ENCODE peak calls at places on chromosomes 2 and 18, in eight cellular contexts. O, R, J, N, D, G, K and T are unnamed samples.

GRCh38 chr18:32308493-32309120 is 118.8 kb downstream of the MEP1B start:
- DNase-seq in O (peak), R (no peak), J (no peak), N (no peak), D (no peak), G (peak), K (no peak), T (no peak)

GRCh38 chr18:21295101-21295500 is 53.1 kb downstream of the GREB1L start:
- DNase-seq in O (no peak), R (no peak), J (no peak), N (no peak), D (no peak), G (no peak), K (no peak), T (no peak)

GRCh38 chr2:223050900-223051299 is 1.1 kb upstream of the KCNE4 start:
- DNase-seq in O (no peak), R (no peak), J (no peak), N (no peak), D (no peak), G (no peak), K (no peak), T (no peak)

GRCh38 chr2:145157626-145158025 is 637.7 kb upstream of the ZEB2 start:
- DNase-seq in O (no peak), R (no peak), J (no peak), N (no peak), D (no peak), G (no peak), K (no peak), T (no peak)

GRCh38 chr2:117057021-117057420 is 757.5 kb upstream of the DDX18 start:
- DNase-seq in O (no peak), R (no peak), J (no peak), N (no peak), D (no peak), G (no peak), K (no peak), T (no peak)

GRCh38 chr2:70923378-70924015 is 12.2 kb upstream of the ATP6V1B1 start:
- DNase-seq in O (peak), R (peak), J (no peak), N (peak), D (peak), G (no peak), K (no peak), T (no peak)

GRCh38 chr18:61898576-61899205 is 5.9 kb upstream of the RNF152 start:
- DNase-seq in O (peak), R (no peak), J (no peak), N (no peak), D (no peak), G (no peak), K (peak), T (no peak)

GRCh38 chr2:134124047-134124753 is 129.7 kb upstream of the MGAT5 start:
- DNase-seq in O (no peak), R (no peak), J (no peak), N (peak), D (no peak), G (no peak), K (peak), T (no peak)

GRCh38 chr2:77108915-77109314 is 413.3 kb downstream of the LRRTM4 start:
- DNase-seq in O (no peak), R (no peak), J (no peak), N (no peak), D (no peak), G (no peak), K (no peak), T (no peak)

GRCh38 chr2:172927381-172928357 is 148.0 kb upstream of the MAP3K20 start:
- DNase-seq in O (no peak), R (no peak), J (no peak), N (no peak), D (no peak), G (no peak), K (no peak), T (no peak)

GRCh38 chr2:70301344-70302194 is at the start of gene FAM136A:
- DNase-seq in O (peak), R (peak), J (peak), N (peak), D (peak), G (peak), K (peak), T (no peak)

GRCh38 chr2:128734521-128735295 is 416.0 kb upstream of the HS6ST1 start:
- DNase-seq in O (no peak), R (no peak), J (peak), N (peak), D (peak), G (no peak), K (no peak), T (no peak)

GRCh38 chr2:143686585-143687164 is 557.5 kb downstream of the ARHGAP15 start:
- DNase-seq in O (peak), R (peak), J (no peak), N (no peak), D (peak), G (peak), K (peak), T (peak)

GRCh38 chr2:235500761-235501662 is 7.2 kb downstream of the AGAP1 start:
- DNase-seq in O (peak), R (peak), J (no peak), N (no peak), D (no peak), G (no peak), K (no peak), T (no peak)

GRCh38 chr2:172399765-172400164 is 27.6 kb upstream of the ITGA6 start:
- DNase-seq in O (no peak), R (no peak), J (no peak), N (no peak), D (no peak), G (no peak), K (peak), T (no peak)

GRCh38 chr2:228654707-228655106 is 473.2 kb upstream of the SPHKAP start:
- DNase-seq in O (no peak), R (no peak), J (no peak), N (no peak), D (no peak), G (no peak), K (no peak), T (no peak)

DNA sequence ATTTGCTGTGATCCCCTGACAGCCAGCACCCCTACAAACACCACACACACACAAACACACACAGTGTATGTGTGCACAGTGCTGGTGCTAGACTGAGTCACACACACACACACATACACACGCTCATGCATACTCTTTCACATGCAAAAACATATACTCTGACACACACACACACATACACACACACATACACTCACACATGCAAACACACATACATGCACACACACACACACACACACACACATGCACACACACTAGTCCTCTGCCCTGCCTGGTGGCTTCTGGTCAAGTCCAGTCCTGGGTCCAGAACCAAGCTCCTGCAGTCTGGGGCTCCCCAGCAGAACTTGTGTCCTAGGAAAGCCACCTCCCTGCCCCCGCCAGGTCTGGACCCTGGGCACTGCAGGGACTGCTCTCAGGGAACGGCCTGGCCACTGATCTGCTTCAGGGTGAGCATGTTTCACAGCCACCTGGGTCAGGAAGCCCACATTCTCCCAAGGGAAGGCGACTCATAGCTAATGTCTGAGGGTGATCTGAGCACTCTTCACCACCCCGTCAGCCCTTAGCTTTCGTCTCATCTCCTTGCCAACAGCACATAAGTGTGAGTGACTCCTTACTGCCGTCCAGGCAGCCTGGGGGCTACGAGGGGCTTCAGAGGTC is 88.2 kb downstream of the MCFD2 start:
- DNase-seq in O (no peak), R (no peak), J (no peak), N (no peak), D (no peak), G (no peak), K (no peak), T (no peak)
- TF ChIP-seq REST in O (no peak), R (no peak), J (no peak), N (no peak), D (no peak), G (no peak), K (no peak), T (no peak)

GRCh38 chr18:55549474-55550104 is 38.4 kb downstream of the TCF4 start:
- DNase-seq in O (no peak), R (peak), J (no peak), N (no peak), D (no peak), G (no peak), K (no peak), T (no peak)

GRCh38 chr18:55547705-55548056 is 40.3 kb downstream of the TCF4 start:
- DNase-seq in O (no peak), R (no peak), J (no peak), N (no peak), D (no peak), G (no peak), K (no peak), T (no peak)

GRCh38 chr18:55543130-55543704 is 44.8 kb downstream of the TCF4 start:
- DNase-seq in O (no peak), R (peak), J (no peak), N (peak), D (no peak), G (no peak), K (no peak), T (no peak)

GRCh38 chr18:55544028-55544427 is 44.0 kb downstream of the TCF4 start:
- DNase-seq in O (no peak), R (no peak), J (no peak), N (peak), D (no peak), G (no peak), K (no peak), T (no peak)

DNA sequence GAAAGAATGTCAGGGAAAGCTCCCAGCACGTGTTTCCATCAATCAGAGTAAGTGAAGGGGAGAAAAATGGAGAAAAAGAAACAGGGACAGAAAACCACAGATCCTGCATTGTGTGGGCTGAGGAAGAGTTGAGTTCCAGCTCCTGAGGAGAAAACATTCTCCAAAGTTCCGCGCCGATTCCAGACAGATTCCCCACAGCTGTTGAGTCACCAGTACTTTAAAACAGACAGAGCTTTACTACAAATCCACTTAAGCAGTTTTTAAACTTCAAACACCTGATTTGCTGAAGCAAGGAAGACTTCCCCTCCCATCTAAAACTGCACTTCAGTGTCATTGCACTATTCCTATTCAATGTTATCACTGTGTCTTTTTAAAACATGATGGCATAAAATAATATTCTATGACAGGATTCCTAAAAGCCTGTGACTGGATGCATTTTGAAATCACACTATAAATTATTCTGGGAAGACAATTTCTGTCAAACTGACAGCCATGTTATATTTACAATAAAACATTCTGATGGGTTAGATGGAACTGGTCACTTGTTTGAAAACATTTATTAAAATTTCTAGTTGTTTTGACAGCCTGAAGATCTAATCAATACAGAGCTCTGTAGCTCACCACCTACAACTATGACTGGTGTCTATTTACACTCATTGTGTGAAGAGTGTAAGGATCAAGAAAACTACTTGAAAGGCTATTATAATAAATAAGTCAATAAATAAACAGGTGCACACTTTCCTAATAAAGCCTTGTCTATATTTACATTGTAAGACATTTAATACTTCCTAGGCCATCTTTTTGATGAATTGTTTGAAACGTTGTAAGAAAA is 40.9 kb downstream of the TCF4 start:
- DNase-seq in O (no peak), R (no peak), J (no peak), N (no peak), D (no peak), G (no peak), K (no peak), T (no peak)
- H3K4me3 ChIP-seq in O (no peak), R (no peak), J (no peak), N (peak), D (no peak), G (no peak), K (no peak), T (peak)

GRCh38 chr2:83944174-83944573 is 514.9 kb downstream of the SUCLG1 start:
- DNase-seq in O (no peak), R (no peak), J (no peak), N (no peak), D (peak), G (no peak), K (no peak), T (no peak)

DNA sequence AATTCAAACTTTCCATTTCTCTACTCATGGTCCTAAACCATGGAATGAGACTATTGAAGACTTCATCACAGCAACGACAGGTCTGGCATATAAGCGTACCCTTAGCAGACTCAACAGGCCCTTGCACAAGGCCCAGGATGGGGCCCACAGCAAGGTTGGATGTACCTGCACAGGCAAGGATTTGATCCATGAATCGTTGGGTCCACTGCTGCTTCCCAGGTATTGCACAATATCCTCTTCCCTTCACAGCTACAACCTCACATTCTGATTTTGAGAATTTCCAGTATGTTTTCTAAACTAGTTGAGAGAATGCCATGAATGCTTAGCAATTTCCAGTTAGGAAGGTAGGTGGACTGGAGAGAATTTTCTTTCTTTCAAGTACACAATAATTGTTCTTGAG is 515.8 kb downstream of the SUCLG1 start:
- DNase-seq in O (no peak), R (no peak), J (no peak), N (no peak), D (no peak), G (no peak), K (no peak), T (no peak)
- H3K27ac ChIP-seq in O (no peak), R (no peak), J (no peak), N (no peak), D (no peak), G (no peak), K (no peak), T (no peak)

GRCh38 chr2:188199716-188200128 is 92.0 kb upstream of the GULP1 start:
- DNase-seq in O (peak), R (no peak), J (no peak), N (no peak), D (no peak), G (no peak), K (peak), T (peak)
- TF ChIP-seq REST in O (no peak), R (no peak), J (no peak), N (peak), D (no peak), G (no peak), K (no peak), T (no peak)

GRCh38 chr18:80244167-80244566 is 3.1 kb downstream of the PARD6G start:
- DNase-seq in O (no peak), R (no peak), J (no peak), N (no peak), D (no peak), G (no peak), K (no peak), T (no peak)

GRCh38 chr18:80246656-80247402 is 485 bp downstream of the PARD6G start:
- DNase-seq in O (peak), R (peak), J (no peak), N (peak), D (peak), G (no peak), K (no peak), T (no peak)

GRCh38 chr18:80247403-80247916 is at the start of gene PARD6G:
- DNase-seq in O (peak), R (peak), J (peak), N (peak), D (peak), G (peak), K (peak), T (no peak)

GRCh38 chr18:80244956-80245730 is 2.2 kb downstream of the PARD6G start:
- DNase-seq in O (no peak), R (no peak), J (no peak), N (no peak), D (no peak), G (no peak), K (no peak), T (no peak)

DNA sequence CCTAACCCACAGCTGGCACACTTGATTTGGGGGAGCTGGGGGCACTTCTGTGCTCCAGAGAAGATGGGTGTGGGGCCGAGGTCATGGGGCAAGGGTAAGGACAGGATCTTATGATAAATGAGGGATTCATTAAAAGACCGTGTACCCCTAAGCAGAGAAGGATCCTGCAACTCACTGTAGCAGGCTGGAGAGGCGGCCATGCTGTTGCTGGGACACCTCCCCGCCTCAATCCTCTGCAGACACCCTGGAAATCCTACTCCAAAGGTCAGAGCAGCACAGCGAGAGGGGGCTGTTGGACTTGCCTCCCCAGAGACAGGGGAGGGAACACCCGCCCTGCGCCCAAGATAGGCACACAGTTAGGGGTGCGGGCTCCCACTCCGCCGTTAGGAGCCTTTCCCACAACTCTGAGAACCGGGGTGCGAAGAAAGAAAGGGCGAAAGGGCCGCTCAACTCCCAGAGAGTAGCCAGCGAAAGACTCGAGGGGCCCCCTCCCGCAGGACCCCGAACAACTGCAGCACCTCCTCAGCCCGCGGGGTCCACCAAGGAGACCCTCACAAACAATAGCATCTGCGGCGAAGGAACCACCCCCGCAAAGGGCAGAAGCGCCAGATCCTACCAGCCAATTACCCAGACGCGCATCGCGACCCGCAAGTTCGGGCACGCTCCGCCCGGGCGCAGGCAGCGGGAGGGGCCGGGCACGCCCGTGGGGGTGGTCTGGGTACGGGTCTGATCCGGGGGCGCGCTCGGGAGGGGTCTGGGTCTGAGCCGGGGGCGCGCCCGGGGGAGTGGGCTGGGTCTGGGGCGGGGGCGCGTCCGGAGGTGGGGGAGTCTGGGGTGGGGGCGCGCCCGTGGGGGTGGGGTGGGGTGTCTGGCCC is 1.3 kb downstream of the PARD6G start:
- DNase-seq in O (no peak), R (no peak), J (no peak), N (peak), D (peak), G (no peak), K (no peak), T (no peak)
- H3K4me3 ChIP-seq in O (peak), R (no peak), J (no peak), N (peak), D (peak), G (peak), K (peak), T (peak)

GRCh38 chr18:35671952-35672603 is 90.5 kb downstream of the GALNT1 start:
- DNase-seq in O (no peak), R (no peak), J (no peak), N (no peak), D (no peak), G (no peak), K (no peak), T (no peak)
- H3K27ac ChIP-seq in O (no peak), R (no peak), J (no peak), N (no peak), D (no peak), G (no peak), K (no peak), T (no peak)

GRCh38 chr2:95275601-95276243 is 1.5 kb downstream of the PROM2 start:
- DNase-seq in O (no peak), R (no peak), J (no peak), N (no peak), D (no peak), G (no peak), K (no peak), T (no peak)
- TF ChIP-seq REST in O (no peak), R (no peak), J (no peak), N (no peak), D (no peak), G (no peak), K (no peak), T (no peak)

DNA sequence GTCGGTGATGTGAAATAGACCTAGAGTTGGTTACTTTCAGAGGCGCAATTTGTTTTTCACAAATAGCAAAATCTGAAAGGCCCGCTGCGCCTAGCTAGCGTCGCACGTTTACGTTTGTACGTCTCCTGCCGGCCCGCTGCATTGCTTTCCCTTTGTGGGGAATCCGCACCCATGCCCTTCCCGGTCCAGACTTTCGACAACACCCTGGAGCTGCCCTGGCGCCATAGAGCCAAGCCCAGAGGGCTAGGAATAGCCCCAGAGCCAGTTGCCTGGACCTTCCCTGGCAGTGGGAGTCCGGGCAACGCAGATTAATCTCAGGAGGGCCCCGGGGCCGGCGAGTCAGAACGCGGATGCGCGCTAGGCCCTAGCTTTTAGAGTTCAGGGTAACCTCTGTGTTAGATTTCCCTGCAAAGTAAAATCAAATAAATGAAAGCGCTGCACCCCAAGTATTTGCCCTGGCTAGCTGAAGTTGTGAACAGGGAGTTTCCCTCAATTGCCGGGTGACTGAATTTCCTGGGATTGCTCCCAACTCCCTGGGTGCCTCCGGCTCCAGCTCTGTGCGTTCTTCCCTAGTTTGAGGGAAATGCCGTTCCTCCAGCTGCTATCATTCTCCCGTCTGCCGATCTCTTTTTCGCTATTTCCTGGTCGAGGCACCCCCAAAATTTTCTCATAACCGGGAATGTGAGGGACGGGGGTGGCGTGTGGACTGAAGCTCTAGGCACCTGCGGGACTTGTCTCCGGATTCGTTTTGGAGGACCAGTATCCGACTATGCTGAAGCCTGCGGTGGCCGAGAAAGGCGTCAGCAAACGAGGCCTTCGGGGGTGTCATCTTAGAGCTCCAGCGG is 1.2 kb upstream of the EN1 start:
- DNase-seq in O (no peak), R (no peak), J (no peak), N (peak), D (peak), G (no peak), K (no peak), T (no peak)
- H3K4me3 ChIP-seq in O (no peak), R (no peak), J (no peak), N (no peak), D (peak), G (no peak), K (no peak), T (peak)